ENCODE peak calls at places on chromosome 7, in nine cellular contexts. C is psoas muscle, P is uterus, N is fibroblast of the aortic adventitia, Q is MM.1S, U is AG10803, L is esophagus squamous epithelium, M is transverse colon, K is dorsolateral prefrontal cortex. B is an unnamed sample.

GRCh38 chr7:144824360-144824759 is 11.5 kb downstream of the TPK1 start:
- DNase-seq in C (no peak), P (no peak), N (peak; percentile 87), Q (no peak), U (peak; percentile 77), L (no peak), M (no peak), K (no peak), B (no peak)

GRCh38 chr7:77235280-77235679 is 35.7 kb upstream of the FGL2 start:
- DNase-seq in C (no peak), P (no peak), N (peak; percentile 67), Q (no peak), U (peak; percentile 51), L (no peak), M (no peak), K (no peak), B (no peak)

GRCh38 chr7:157769016-157769869 is 432.4 kb downstream of the DNAJB6 start:
- DNase-seq in C (peak; percentile 20), P (no peak), N (no peak), Q (no peak), U (no peak), L (no peak), M (no peak), K (no peak), B (no peak)

GRCh38 chr7:139613971-139614411 is 90.5 kb downstream of the CLEC2L start:
- DNase-seq in C (no peak), P (no peak), N (no peak), Q (no peak), U (no peak), L (no peak), M (no peak), K (no peak), B (no peak)

GRCh38 chr7:20508109-20508508 is 107.4 kb upstream of the ABCB5 start:
- DNase-seq in C (no peak), P (no peak), N (no peak), Q (no peak), U (no peak), L (no peak), M (no peak), K (no peak), B (no peak)

GRCh38 chr7:129825554-129826267 is 127.0 kb downstream of the UBE2H start:
- DNase-seq in C (peak; percentile 94), P (peak; percentile 88), N (peak; percentile 57), Q (peak; percentile 90), U (peak; percentile 61), L (peak; percentile 37), M (peak; percentile 92), K (peak; percentile 88), B (peak; percentile 97)

GRCh38 chr7:117402109-117402508 is 25.2 kb downstream of the ASZ1 start:
- DNase-seq in C (no peak), P (no peak), N (peak; percentile 53), Q (no peak), U (peak; percentile 65), L (no peak), M (no peak), K (no peak), B (no peak)

GRCh38 chr7:82736633-82737032 is 293.1 kb upstream of the CACNA2D1 start:
- DNase-seq in C (no peak), P (no peak), N (no peak), Q (no peak), U (no peak), L (no peak), M (no peak), K (no peak), B (no peak)

GRCh38 chr7:91566333-91566732 is 302.1 kb downstream of the FZD1 start:
- DNase-seq in C (no peak), P (no peak), N (no peak), Q (no peak), U (no peak), L (no peak), M (no peak), K (no peak), B (no peak)

GRCh38 chr7:66627876-66628360 is 763 bp upstream of the KCTD7 start:
- DNase-seq in C (no peak), P (no peak), N (peak; percentile 56), Q (no peak), U (no peak), L (no peak), M (no peak), K (no peak), B (no peak)

GRCh38 chr7:74501298-74501697 is 47.6 kb downstream of the GTF2IRD1 start:
- DNase-seq in C (peak; percentile 93), P (no peak), N (no peak), Q (no peak), U (no peak), L (no peak), M (peak; percentile 69), K (no peak), B (no peak)

GRCh38 chr7:1698221-1698620 is 28.1 kb downstream of the ELFN1 start:
- DNase-seq in C (no peak), P (no peak), N (no peak), Q (no peak), U (no peak), L (no peak), M (no peak), K (no peak), B (peak; percentile 42)

GRCh38 chr7:132270517-132270916 is 305.8 kb downstream of the PLXNA4 start:
- DNase-seq in C (no peak), P (no peak), N (peak; percentile 46), Q (peak; percentile 48), U (no peak), L (no peak), M (no peak), K (no peak), B (no peak)

GRCh38 chr7:121500659-121501058 is 104.6 kb upstream of the FAM3C start:
- DNase-seq in C (no peak), P (no peak), N (no peak), Q (no peak), U (no peak), L (no peak), M (no peak), K (no peak), B (no peak)

GRCh38 chr7:93927585-93927984 is 6.0 kb downstream of the GNG11 start:
- DNase-seq in C (no peak), P (no peak), N (no peak), Q (no peak), U (no peak), L (no peak), M (no peak), K (no peak), B (no peak)

GRCh38 chr7:41821521-41822213 is 118.8 kb upstream of the INHBA start:
- DNase-seq in C (no peak), P (no peak), N (no peak), Q (no peak), U (no peak), L (no peak), M (no peak), K (no peak), B (no peak)

GRCh38 chr7:154566877-154567276 is 436.0 kb downstream of the PAXIP1 start:
- DNase-seq in C (no peak), P (no peak), N (no peak), Q (no peak), U (no peak), L (no peak), M (no peak), K (no peak), B (no peak)

GRCh38 chr7:93923291-93923690 is 1.8 kb downstream of the GNG11 start:
- DNase-seq in C (no peak), P (no peak), N (peak; percentile 60), Q (no peak), U (no peak), L (no peak), M (no peak), K (no peak), B (no peak)

GRCh38 chr7:56092789-56093531 is at the start of gene PHKG1:
- DNase-seq in C (peak; percentile 93), P (peak; percentile 86), N (peak; percentile 91), Q (no peak), U (peak; percentile 91), L (no peak), M (peak; percentile 67), K (peak; percentile 74), B (peak; percentile 87)
- TF ChIP-seq CTCF in C (peak; percentile 75), P (peak; percentile 46), N (peak; percentile 77), Q (no peak), U (peak; percentile 69), L (peak; percentile 55), M (peak; percentile 44), K (peak; percentile 68), B (peak; percentile 49)

GRCh38 chr7:665751-666453 is 60.6 kb upstream of the DNAAF5 start:
- DNase-seq in C (no peak), P (peak; percentile 60), N (no peak), Q (no peak), U (peak; percentile 37), L (no peak), M (no peak), K (no peak), B (no peak)
- TF ChIP-seq CTCF in C (no peak), P (peak; percentile 39), N (peak; percentile 28), Q (no peak), U (peak; percentile 41), L (no peak), M (no peak), K (peak; percentile 28), B (peak; percentile 26)

GRCh38 chr7:51229620-51230323 is 86.8 kb downstream of the COBL start:
- DNase-seq in C (no peak), P (no peak), N (no peak), Q (no peak), U (no peak), L (no peak), M (no peak), K (no peak), B (peak; percentile 54)
- TF ChIP-seq CTCF in C (no peak), P (no peak), N (no peak), Q (no peak), U (no peak), L (no peak), M (no peak), K (no peak), B (no peak)

DNA sequence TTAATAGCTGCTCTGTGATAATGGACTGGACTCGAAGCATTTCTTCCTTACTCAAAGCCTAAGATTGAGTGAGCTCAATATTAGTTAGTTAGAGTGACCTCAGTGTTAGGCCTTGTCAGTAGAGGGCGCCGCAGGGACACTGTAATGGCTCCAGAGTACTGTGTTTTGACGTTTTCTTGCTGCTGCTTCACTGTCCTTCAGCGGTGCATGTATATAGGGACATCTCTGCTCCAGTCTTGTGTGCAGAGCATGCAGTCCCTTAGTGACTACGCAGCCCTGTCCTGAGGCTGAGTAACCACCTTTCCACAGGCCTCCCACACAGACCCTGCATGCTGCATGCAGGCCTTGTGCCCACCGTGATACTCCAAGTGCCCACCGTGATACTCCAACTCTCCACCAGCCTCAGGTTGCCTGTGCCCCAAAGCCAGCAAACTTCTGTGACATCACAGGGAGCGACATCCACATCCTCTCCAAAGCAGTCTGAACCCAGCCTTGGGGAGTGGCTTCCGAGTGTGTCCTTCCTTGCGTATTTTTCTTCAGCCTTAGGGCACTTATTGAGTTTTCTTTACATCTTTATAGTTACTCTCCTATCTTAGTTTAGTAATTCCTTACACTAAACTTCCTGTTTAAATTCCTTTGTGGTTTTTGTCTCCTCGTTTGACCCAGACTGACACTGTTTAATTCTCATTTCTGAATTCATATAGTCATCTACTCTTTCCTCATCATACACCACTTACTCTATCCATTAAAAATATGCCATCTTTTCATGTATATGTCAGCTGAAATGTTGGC is 118.2 kb downstream of the JAZF1 start:
- DNase-seq in C (peak; percentile 83), P (peak; percentile 69), N (peak; percentile 64), Q (peak; percentile 76), U (peak; percentile 76), L (no peak), M (peak; percentile 73), K (peak; percentile 43), B (no peak)
- TF ChIP-seq CTCF in C (peak; percentile 72), P (peak; percentile 55), N (peak; percentile 71), Q (peak; percentile 93), U (peak; percentile 88), L (peak; percentile 48), M (peak; percentile 58), K (peak; percentile 59), B (peak; percentile 67)